ENCODE peak calls at places on chromosomes 3 and 15, in six cellular contexts. F, A, K, Q, U and M are unnamed samples.

GRCh38 chr15:60548101-60548500 is 69.2 kb upstream of the ICE2 start:
- DNase-seq in F (no peak), A (no peak), K (no peak), Q (no peak), U (no peak), M (no peak)

GRCh38 chr3:184314700-184315505 is 497 bp downstream of the EIF4G1 start:
- DNase-seq in F (peak), A (peak), K (peak), Q (peak), U (peak), M (peak)

GRCh38 chr3:138205527-138205926 is 18.4 kb downstream of the ARMC8 start:
- DNase-seq in F (no peak), A (no peak), K (no peak), Q (no peak), U (peak), M (no peak)

GRCh38 chr3:160949460-160949859 is 155.7 kb downstream of the B3GALNT1 start:
- DNase-seq in F (no peak), A (no peak), K (no peak), Q (no peak), U (no peak), M (no peak)

GRCh38 chr15:87816811-87817210 is 439.7 kb downstream of the NTRK3 start:
- DNase-seq in F (no peak), A (no peak), K (no peak), Q (peak), U (no peak), M (peak)

GRCh38 chr15:85620321-85621044 is 174.2 kb downstream of the KLHL25 start:
- DNase-seq in F (no peak), A (no peak), K (no peak), Q (no peak), U (no peak), M (no peak)

GRCh38 chr15:74397239-74398068 is 30.0 kb upstream of the CYP11A1 start:
- DNase-seq in F (no peak), A (no peak), K (no peak), Q (no peak), U (no peak), M (no peak)

GRCh38 chr3:5072100-5072816 is 49.8 kb upstream of the ARL8B start:
- DNase-seq in F (no peak), A (no peak), K (no peak), Q (no peak), U (no peak), M (no peak)

GRCh38 chr3:101954946-101955345 is 105.6 kb downstream of the NFKBIZ start:
- DNase-seq in F (no peak), A (no peak), K (no peak), Q (no peak), U (no peak), M (no peak)

GRCh38 chr3:17639765-17640164 is 102.7 kb downstream of the TBC1D5 start:
- DNase-seq in F (no peak), A (no peak), K (no peak), Q (peak), U (no peak), M (no peak)

GRCh38 chr3:47542614-47543173 is 29.2 kb upstream of the ELP6 start:
- DNase-seq in F (peak), A (peak), K (no peak), Q (no peak), U (no peak), M (no peak)

GRCh38 chr15:75532413-75533250 is 46.5 kb downstream of the PTPN9 start:
- DNase-seq in F (peak), A (peak), K (peak), Q (peak), U (peak), M (no peak)

GRCh38 chr15:31214158-31214863 is 112.3 kb upstream of the KLF13 start:
- DNase-seq in F (no peak), A (no peak), K (no peak), Q (peak), U (no peak), M (no peak)

GRCh38 chr3:115720988-115721387 is 97.7 kb downstream of the GAP43 start:
- DNase-seq in F (no peak), A (no peak), K (no peak), Q (no peak), U (no peak), M (no peak)

GRCh38 chr3:148128136-148128535 is 569.6 kb upstream of the AGTR1 start:
- DNase-seq in F (no peak), A (no peak), K (no peak), Q (peak), U (no peak), M (no peak)

GRCh38 chr3:45596290-45596791 is 1.8 kb downstream of the LIMD1 start:
- DNase-seq in F (no peak), A (no peak), K (no peak), Q (no peak), U (no peak), M (no peak)

GRCh38 chr3:117133066-117133465 is 423.5 kb downstream of the TUSC7 start:
- DNase-seq in F (no peak), A (no peak), K (no peak), Q (no peak), U (no peak), M (no peak)

GRCh38 chr15:92623435-92623834 is 32.1 kb downstream of the FAM174B start:
- DNase-seq in F (no peak), A (no peak), K (no peak), Q (no peak), U (no peak), M (no peak)

GRCh38 chr3:52144034-52144795 is 10.0 kb downstream of the POC1A start:
- DNase-seq in F (peak), A (peak), K (peak), Q (peak), U (peak), M (peak)

GRCh38 chr15:68795298-68795848 is 25.3 kb downstream of the ANP32A start:
- DNase-seq in F (peak), A (peak), K (peak), Q (no peak), U (peak), M (no peak)

GRCh38 chr3:46865034-46865507 is 1.8 kb upstream of the MYL3 start:
- DNase-seq in F (no peak), A (peak), K (peak), Q (no peak), U (no peak), M (no peak)

GRCh38 chr3:195715134-195715533 is 5.6 kb upstream of the MUC20 start:
- DNase-seq in F (no peak), A (no peak), K (no peak), Q (no peak), U (no peak), M (no peak)

GRCh38 chr15:101037090-101037830 is 118.1 kb downstream of the LRRK1 start:
- DNase-seq in F (no peak), A (no peak), K (no peak), Q (no peak), U (no peak), M (no peak)

GRCh38 chr3:24596626-24597025 is 102.0 kb upstream of the THRB start:
- DNase-seq in F (no peak), A (no peak), K (no peak), Q (no peak), U (no peak), M (no peak)

GRCh38 chr15:59522988-59523461 is 85.0 kb downstream of the FAM81A start:
- DNase-seq in F (no peak), A (no peak), K (no peak), Q (no peak), U (no peak), M (no peak)

GRCh38 chr3:126303272-126303671 is 53.9 kb downstream of the KLF15 start:
- DNase-seq in F (no peak), A (no peak), K (no peak), Q (no peak), U (no peak), M (no peak)

GRCh38 chr3:51955893-51956770 is 951 bp downstream of the GPR62 start:
- DNase-seq in F (peak), A (peak), K (peak), Q (no peak), U (peak), M (no peak)

GRCh38 chr3:63323766-63324165 is 45.7 kb downstream of the SYNPR start:
- DNase-seq in F (no peak), A (no peak), K (no peak), Q (no peak), U (no peak), M (no peak)

GRCh38 chr3:24763421-24763820 is 268.8 kb upstream of the THRB start:
- DNase-seq in F (no peak), A (no peak), K (no peak), Q (no peak), U (no peak), M (no peak)

GRCh38 chr3:10683106-10683505 is 132.9 kb upstream of the SLC6A11 start:
- DNase-seq in F (no peak), A (no peak), K (no peak), Q (no peak), U (no peak), M (no peak)

GRCh38 chr3:65575376-65575840 is 463.3 kb downstream of the MAGI1 start:
- DNase-seq in F (no peak), A (no peak), K (no peak), Q (peak), U (no peak), M (no peak)

GRCh38 chr3:174216948-174217718 is 642.0 kb upstream of the NAALADL2 start:
- DNase-seq in F (no peak), A (no peak), K (no peak), Q (no peak), U (no peak), M (no peak)

GRCh38 chr3:101950985-101951733 is 101.8 kb downstream of the NFKBIZ start:
- DNase-seq in F (no peak), A (no peak), K (no peak), Q (no peak), U (no peak), M (no peak)

GRCh38 chr3:53817809-53818208 is 28.4 kb downstream of the CHDH start:
- DNase-seq in F (no peak), A (no peak), K (no peak), Q (no peak), U (no peak), M (no peak)

GRCh38 chr3:152769523-152769922 is 65.4 kb upstream of the P2RY1 start:
- DNase-seq in F (no peak), A (no peak), K (no peak), Q (no peak), U (no peak), M (no peak)

GRCh38 chr15:99057697-99058420 is 47.0 kb upstream of the SYNM start:
- DNase-seq in F (no peak), A (no peak), K (peak), Q (no peak), U (no peak), M (no peak)

GRCh38 chr3:128218476-128218829 is 65.2 kb downstream of the EEFSEC start:
- DNase-seq in F (no peak), A (no peak), K (no peak), Q (no peak), U (no peak), M (no peak)
- TF ChIP-seq POLR2A in F (no peak), A (no peak), K (no peak), Q (no peak), U (no peak), M (no peak)

DNA sequence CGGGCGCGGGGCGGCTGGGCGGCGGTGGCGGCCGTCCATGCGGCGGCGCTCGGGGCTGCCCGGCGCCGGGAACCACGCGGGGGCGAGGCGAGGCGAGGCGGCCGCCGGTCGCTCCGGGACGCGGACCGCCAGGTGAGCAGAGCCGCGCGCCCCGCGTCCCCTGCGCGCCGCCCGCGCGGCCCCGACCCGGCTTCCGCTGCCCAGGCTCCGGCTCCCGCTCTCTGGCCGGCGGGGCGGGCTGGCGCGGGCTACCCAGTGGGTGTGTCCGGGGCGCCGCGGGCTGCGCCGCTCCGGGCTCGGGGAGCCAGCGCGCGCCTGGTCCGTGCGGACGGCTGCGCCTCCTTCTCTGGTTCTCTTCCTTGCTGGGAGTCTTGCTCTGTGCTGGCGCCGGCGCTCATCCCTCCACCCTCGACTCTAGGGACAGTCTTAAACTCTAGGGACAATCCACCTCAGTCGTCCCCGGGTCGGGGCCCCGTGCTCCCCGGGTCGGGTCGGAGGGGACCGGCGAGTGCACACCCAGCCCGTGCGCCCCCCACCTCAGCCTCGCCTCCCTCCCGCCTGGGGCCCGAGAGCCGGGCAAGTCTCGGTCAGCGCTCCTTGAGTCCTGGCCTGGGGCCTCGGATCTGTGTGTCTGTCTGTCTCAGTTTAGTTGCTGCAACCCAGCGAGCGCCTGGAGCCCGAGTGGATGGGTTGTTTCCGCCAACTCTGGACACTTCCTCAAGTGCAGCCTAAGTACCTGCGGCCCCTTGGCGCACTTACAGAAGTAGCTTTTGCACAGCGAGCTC is 488 bp downstream of the THSD4 start:
- DNase-seq in F (peak), A (peak), K (peak), Q (peak), U (peak), M (no peak)
- TF ChIP-seq POLR2A in F (no peak), A (no peak), K (no peak), Q (peak), U (no peak), M (no peak)

DNA sequence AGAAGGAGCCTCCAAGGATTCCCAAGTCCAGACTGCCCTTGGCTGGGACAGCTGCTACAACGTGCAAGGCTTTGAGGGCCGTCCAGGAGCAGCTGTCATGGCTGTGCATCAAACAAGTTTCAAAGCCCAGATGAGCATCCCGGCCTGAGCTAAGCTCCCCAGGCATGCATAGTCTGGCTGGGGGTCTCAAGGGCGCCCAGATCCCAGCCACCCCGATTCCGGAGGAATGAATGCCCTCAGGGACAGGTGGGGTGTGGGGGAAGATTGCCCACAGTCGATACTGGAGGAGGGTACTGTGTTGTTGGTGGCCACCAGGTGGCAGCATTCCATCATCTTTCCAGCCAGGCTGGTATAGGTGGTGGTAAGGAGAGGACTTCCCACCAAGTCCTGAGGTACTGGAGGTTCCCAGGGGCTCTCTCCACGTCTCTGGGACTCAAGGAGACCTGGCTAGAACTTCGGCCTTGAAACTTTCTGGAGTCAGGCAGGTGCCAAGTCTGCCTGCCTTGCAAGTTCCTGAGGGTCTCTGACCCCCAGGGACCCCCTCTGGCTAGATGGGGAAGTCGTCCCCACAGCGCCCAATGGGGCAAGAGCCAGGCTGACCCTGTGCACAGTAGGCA is 32.8 kb downstream of the RBM5 start:
- DNase-seq in F (peak), A (peak), K (peak), Q (peak), U (peak), M (peak)
- TF ChIP-seq POLR2A in F (no peak), A (no peak), K (peak), Q (no peak), U (peak), M (no peak)

GRCh38 chr15:56968256-56968655 is 49.8 kb downstream of the TCF12 start:
- DNase-seq in F (no peak), A (no peak), K (no peak), Q (no peak), U (no peak), M (no peak)
- TF ChIP-seq POLR2A in F (no peak), A (no peak), K (no peak), Q (no peak), U (no peak), M (no peak)

DNA sequence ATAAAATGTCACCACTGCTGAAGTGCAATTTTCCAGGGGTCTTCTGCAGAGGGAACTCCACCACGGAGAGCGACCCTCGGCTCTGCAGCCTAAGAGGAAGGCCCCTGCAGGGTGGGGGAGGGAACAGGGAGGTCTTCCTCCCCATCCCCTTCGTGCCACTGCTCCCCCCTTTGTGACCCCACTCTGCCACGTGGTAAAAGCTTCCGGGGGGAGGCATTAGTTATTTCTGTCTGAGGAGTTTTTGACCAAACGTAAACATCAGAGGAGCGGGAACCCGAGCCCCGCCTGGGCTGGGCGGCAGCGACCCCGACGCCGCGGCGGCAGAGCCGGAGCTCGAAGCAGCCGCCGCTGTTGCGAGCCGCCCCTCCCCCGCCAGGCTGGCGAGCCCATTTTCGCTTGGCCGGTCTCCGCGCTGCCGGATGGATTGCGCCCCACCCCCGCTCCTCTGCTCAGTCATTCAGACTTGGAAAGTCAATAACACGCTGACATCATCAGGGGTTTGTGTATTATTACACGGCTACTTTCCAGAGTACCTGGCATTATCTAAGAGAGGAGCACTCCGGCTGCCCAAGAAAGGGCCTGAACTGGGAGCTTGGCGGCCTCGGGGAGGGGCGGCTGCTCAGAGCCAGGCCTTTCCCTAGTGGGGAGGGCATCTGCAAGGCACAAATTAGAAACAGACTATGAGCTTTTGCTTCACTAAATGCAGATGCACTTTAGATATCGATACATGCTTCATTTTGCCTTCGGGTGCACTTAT is 162.5 kb upstream of the TBL1XR1 start:
- DNase-seq in F (peak), A (peak), K (peak), Q (peak), U (peak), M (peak)
- TF ChIP-seq POLR2A in F (peak), A (no peak), K (no peak), Q (no peak), U (peak), M (peak)

GRCh38 chr3:39144748-39145380 is 8.5 kb downstream of the CSRNP1 start:
- DNase-seq in F (no peak), A (no peak), K (no peak), Q (no peak), U (no peak), M (no peak)
- TF ChIP-seq POLR2A in F (no peak), A (no peak), K (no peak), Q (no peak), U (no peak), M (no peak)

DNA sequence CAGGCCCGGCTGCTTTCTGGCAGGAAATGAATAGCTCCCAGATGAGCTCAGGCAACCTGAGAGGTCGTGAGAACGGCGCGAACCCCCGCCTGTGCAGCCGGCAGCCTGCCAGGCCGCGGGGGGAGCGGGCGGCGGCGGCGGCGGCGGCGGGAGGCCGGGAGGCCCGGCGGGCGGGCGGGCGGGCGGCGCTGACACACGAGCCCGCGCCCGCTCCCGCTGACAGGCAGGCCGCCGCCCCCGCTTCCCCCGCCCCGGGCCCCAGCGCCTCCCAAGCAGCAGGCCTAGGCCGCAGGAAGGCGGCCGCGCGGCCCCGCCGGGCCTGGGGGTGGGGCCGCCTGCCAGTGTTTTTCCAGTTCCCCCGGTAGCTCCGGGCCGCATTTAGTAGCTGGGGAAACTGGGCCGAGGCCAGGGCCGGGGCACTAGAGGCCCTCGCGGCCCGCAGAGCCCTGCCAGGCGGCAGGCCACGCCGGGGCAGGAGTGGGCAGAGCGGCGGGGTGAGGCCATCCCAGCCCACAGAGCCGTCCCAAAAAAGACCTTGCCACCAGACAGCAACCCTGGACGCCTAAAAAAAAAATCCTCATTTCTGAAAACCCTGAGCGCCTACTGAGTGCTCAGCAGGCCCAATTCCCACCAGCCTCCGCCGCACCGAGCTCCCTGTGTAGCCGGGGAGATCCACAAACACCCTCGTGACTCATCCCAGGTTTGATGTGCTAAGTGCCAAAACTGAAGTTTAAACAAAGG is 5.6 kb downstream of the HES1 start:
- DNase-seq in F (peak), A (peak), K (peak), Q (peak), U (peak), M (peak)
- TF ChIP-seq POLR2A in F (no peak), A (no peak), K (no peak), Q (no peak), U (peak), M (peak)

GRCh38 chr3:134313839-134314587 is 60.2 kb downstream of the AMOTL2 start:
- DNase-seq in F (no peak), A (no peak), K (no peak), Q (no peak), U (no peak), M (no peak)

GRCh38 chr3:134311693-134312071 is 61.0 kb upstream of the RYK start:
- DNase-seq in F (no peak), A (no peak), K (no peak), Q (no peak), U (no peak), M (no peak)

GRCh38 chr3:134314588-134315285 is 59.5 kb downstream of the AMOTL2 start:
- DNase-seq in F (no peak), A (no peak), K (no peak), Q (no peak), U (no peak), M (no peak)

GRCh38 chr3:134312072-134312872 is 61.6 kb upstream of the RYK start:
- DNase-seq in F (no peak), A (no peak), K (no peak), Q (no peak), U (no peak), M (no peak)

GRCh38 chr3:134312873-134313838 is 61.1 kb downstream of the AMOTL2 start:
- DNase-seq in F (peak), A (peak), K (peak), Q (peak), U (peak), M (peak)
- TF ChIP-seq POLR2A in F (no peak), A (no peak), K (peak), Q (peak), U (no peak), M (peak)